ENCODE peak calls at places on chromosomes 6 and 20, in seven cellular contexts. X is erythroblast, U is Peyer's patch, W is upper lobe of left lung, F is stomach, I is H54, B is tibial nerve. R is an unnamed sample.

GRCh38 chr6:116286773-116287358 is 7.1 kb upstream of the TSPYL1 start:
- DNase-seq in W (no peak), I (no peak), X (no peak), U (no peak), F (no peak), B (no peak), R (no peak)

GRCh38 chr20:36339646-36340592 is 33.8 kb downstream of the DLGAP4 start:
- DNase-seq in W (no peak), X (no peak), B (no peak), U (no peak), F (no peak), I (no peak), R (no peak)

GRCh38 chr20:17059465-17059864 is 167.4 kb upstream of the PCSK2 start:
- DNase-seq in I (peak; percentile 3), B (no peak), X (no peak), F (no peak), W (no peak), U (no peak), R (no peak)

GRCh38 chr6:157145656-157146285 is 177.5 kb downstream of the TMEM242 start:
- DNase-seq in W (no peak), B (no peak), U (no peak), X (no peak), I (no peak), F (no peak), R (peak; percentile 14)

GRCh38 chr6:105786890-105787655 is 299.1 kb upstream of the PRDM1 start:
- DNase-seq in I (no peak), F (no peak), B (no peak), U (no peak), W (no peak), X (no peak), R (no peak)

GRCh38 chr6:136593748-136594490 is 43.7 kb upstream of the MAP7 start:
- DNase-seq in X (peak; percentile 5), U (peak; percentile 54), F (peak; percentile 57), I (peak; percentile 36), W (no peak), B (no peak), R (peak; percentile 97)

GRCh38 chr20:49612127-49612738 is 44.3 kb upstream of the PTGIS start:
- DNase-seq in U (no peak), X (no peak), F (peak; percentile 67), I (no peak), W (no peak), B (no peak), R (no peak)

GRCh38 chr6:158037021-158037420 is 55.4 kb downstream of the SYNJ2 start:
- DNase-seq in W (no peak), B (no peak), F (no peak), I (no peak), X (no peak), U (no peak), R (no peak)

GRCh38 chr6:31861919-31862343 is 690 bp downstream of the NEU1 start:
- DNase-seq in U (no peak), B (no peak), I (no peak), F (no peak), X (no peak), W (no peak), R (no peak)

GRCh38 chr20:43040427-43040826 is 149.3 kb downstream of the PTPRT start:
- DNase-seq in F (no peak), B (no peak), I (peak; percentile 11), W (no peak), X (peak; percentile 2), U (no peak), R (no peak)

GRCh38 chr6:111414373-111414772 is 68.6 kb downstream of the REV3L start:
- DNase-seq in B (no peak), I (no peak), U (no peak), X (no peak), F (no peak), W (no peak), R (no peak)

DNA sequence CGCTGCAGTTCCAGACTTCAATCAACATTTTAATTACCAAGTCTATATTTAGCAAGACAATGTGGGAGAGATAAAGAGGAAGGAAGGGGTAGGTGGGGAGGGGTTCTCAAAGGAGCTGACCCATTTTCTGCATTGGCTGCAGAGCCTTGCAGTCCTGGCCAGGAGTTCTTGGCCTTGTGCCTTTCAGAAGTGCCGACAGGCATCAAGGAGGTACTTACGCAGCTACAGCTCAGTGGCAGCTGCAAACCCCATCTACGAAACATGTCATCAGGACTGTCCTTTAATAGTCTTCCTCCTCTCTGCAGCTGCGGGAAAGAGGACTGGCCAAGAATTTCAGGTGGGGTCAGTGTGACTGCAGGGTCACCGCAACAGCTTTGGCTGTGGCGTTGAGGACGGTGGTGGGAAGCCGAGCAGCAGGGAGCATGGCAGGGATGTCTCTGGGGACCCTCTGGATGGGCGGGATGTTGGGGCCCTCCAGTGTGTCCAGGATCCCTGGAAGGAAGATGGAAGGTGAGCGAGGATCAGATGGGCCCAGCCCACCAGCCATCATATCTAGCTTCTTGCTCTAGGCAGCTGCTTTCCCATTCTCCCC is 1.8 kb upstream of the LRRC73 start:
- DNase-seq in W (no peak), I (no peak), F (no peak), B (no peak), X (no peak), U (no peak), R (no peak)
- TF ChIP-seq POLR2A in W (no peak), I (no peak), F (no peak), B (no peak), X (no peak), U (no peak), R (no peak)

DNA sequence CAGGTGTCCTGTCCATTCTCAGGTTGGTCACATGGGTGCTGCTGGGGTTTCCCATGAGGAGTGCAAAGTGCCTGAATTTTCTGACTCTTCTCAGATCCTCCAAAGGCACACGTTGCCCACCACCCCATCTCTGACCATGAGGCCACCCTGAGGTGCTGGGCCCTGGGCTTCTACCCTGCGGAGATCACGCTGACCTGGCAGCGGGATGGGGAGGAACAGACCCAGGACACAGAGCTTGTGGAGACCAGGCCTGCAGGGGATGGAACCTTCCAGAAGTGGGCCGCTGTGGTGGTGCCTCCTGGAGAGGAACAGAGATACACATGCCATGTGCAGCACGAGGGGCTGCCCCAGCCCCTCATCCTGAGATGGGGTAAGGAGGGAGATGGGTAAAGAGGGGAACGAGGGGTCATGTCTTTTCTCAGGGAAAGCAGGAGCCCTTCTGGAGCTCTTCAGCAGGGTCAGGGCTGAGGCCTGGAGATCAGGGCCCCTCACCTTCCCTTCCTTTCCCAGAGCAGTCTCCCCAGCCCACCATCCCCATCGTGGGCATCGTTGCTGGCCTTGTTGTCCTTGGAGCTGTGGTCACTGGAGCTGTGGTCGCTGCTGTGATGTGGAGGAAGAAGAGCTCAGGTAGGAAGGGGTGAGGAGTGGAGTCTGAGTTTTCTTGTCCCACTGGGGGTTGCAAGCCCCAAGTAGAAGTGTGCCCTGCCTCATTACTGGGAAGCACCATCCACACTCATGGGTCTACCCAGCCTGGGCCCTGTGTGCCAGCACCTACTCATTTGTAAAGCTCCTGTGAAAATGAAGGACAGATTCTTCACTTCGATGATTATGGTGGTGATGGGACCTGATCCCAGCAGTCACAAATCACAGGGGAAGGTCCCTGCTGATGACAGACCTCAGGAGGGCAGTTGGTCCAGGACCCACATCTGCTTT is 2.0 kb downstream of the HLA-F start:
- DNase-seq in I (no peak), W (no peak), F (no peak), U (no peak), B (no peak), X (no peak), R (no peak)
- TF ChIP-seq POLR2A in I (no peak), W (no peak), F (no peak), U (no peak), B (no peak), X (no peak), R (no peak)

DNA sequence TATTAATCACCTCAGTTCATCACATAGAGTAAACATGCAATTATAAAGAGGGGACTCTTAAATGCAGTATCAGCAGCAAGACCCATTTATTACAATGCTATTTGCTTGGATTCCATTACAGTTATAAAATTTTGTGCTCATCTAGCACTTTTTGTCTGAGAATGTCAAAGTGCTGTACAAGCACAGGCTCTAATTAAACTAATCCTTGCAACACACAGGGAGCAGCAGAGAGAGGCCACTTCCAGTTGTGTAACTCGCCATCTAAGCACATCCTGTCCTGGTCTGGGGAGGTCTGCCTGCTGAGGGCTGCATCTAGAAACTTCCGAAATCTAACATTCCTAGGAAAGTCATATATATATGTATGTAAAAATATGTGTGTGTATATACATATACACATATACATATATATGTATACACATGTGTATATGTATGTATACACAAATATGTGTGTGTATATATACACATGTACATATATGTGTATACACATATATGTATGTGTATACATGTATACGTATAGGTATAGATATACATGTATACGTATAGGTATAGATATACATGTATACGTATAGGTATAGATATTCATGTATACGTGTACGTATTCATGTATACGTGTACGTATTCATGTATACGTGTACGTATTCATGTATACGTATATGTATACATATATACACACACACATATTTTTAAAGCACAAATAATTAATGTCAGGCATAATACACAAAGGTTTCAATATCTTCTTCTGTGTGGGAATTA is 136.4 kb upstream of the JARID2 start:
- DNase-seq in I (no peak), X (no peak), U (no peak), F (no peak), B (no peak), W (no peak), R (no peak)
- TF ChIP-seq POLR2A in I (no peak), X (no peak), U (no peak), F (no peak), B (no peak), W (no peak), R (no peak)

GRCh38 chr20:31536575-31536974 is 22.3 kb downstream of the HM13 start:
- DNase-seq in I (no peak), X (no peak), F (no peak), W (no peak), U (no peak), B (no peak), R (no peak)

GRCh38 chr20:31538327-31538726 is 24.1 kb downstream of the HM13 start:
- DNase-seq in F (no peak), X (no peak), B (no peak), U (no peak), W (no peak), I (no peak), R (no peak)

GRCh38 chr20:31535298-31535697 is 21.1 kb downstream of the HM13 start:
- DNase-seq in B (no peak), U (no peak), I (no peak), X (no peak), W (no peak), F (no peak), R (no peak)

GRCh38 chr20:31537859-31538245 is 23.6 kb downstream of the HM13 start:
- DNase-seq in W (no peak), B (no peak), I (no peak), X (no peak), F (no peak), U (no peak), R (no peak)

GRCh38 chr20:31537116-31537858 is 23.0 kb downstream of the HM13 start:
- DNase-seq in I (no peak), X (no peak), W (no peak), F (no peak), U (no peak), B (no peak), R (no peak)
- TF ChIP-seq POLR2A in I (no peak), X (no peak), W (no peak), F (no peak), U (no peak), B (no peak), R (no peak)